ENCODE peak calls at places on chromosomes 6 and 20, in five cellular contexts. L is iPS DF 6.9, M is kidney tubule cell, Z is WERI-Rb-1, P is heart left ventricle. K is an unnamed sample.

GRCh38 chr20:44475694-44476560 is at the start of gene TTPAL:
- DNase-seq in M (peak; percentile 89), P (peak; percentile 88), Z (peak; percentile 83), L (peak; percentile 67), K (peak; percentile 86)

GRCh38 chr6:2244261-2245102 is 923 bp downstream of the GMDS start:
- DNase-seq in Z (no peak), P (no peak), L (no peak), M (peak; percentile 51), K (peak; percentile 7)

GRCh38 chr6:8237668-8238067 is 135.3 kb upstream of the EEF1E1 start:
- DNase-seq in P (no peak), Z (no peak), L (no peak), M (no peak), K (no peak)

GRCh38 chr6:2579241-2579761 is 171.4 kb downstream of the MYLK4 start:
- DNase-seq in L (no peak), P (peak; percentile 44), M (peak; percentile 24), Z (no peak), K (no peak)

GRCh38 chr6:22926613-22927348 is 357.4 kb downstream of the HDGFL1 start:
- DNase-seq in Z (peak; percentile 49), L (no peak), P (peak; percentile 32), M (no peak), K (no peak)

GRCh38 chr6:149484733-149485700 is at the start of gene ZC3H12D:
- DNase-seq in P (peak; percentile 35), M (peak; percentile 63), Z (no peak), L (no peak), K (peak; percentile 19)

GRCh38 chr6:63644668-63645326 is 9.2 kb downstream of the PHF3 start:
- DNase-seq in L (no peak), P (peak; percentile 10), M (peak; percentile 92), Z (no peak), K (peak; percentile 82)

GRCh38 chr6:32774428-32774827 is 11.1 kb upstream of the HLA-DQB2 start:
- DNase-seq in L (no peak), Z (no peak), M (no peak), P (no peak), K (no peak)

GRCh38 chr20:18276821-18277220 is 11.5 kb upstream of the ZNF133 start:
- DNase-seq in P (peak; percentile 49), M (peak; percentile 75), L (peak; percentile 79), Z (peak; percentile 78), K (peak; percentile 65)

GRCh38 chr6:129695373-129696027 is 14.5 kb downstream of the ARHGAP18 start:
- DNase-seq in P (no peak), L (no peak), M (no peak), Z (no peak), K (no peak)

GRCh38 chr20:47792021-47792618 is 6.8 kb upstream of the SULF2 start:
- DNase-seq in Z (no peak), P (peak; percentile 78), M (peak; percentile 81), L (no peak), K (peak; percentile 62)

GRCh38 chr20:33685328-33686007 is 717 bp downstream of the E2F1 start:
- DNase-seq in M (peak; percentile 36), Z (peak; percentile 51), P (no peak), L (no peak), K (peak; percentile 26)

GRCh38 chr6:4732691-4733315 is 43.4 kb upstream of the CDYL start:
- DNase-seq in L (no peak), P (peak; percentile 37), Z (no peak), M (peak; percentile 98), K (peak; percentile 86)

GRCh38 chr6:168456907-168457771 is 16.2 kb downstream of the SMOC2 start:
- DNase-seq in P (no peak), L (no peak), Z (no peak), M (no peak), K (no peak)

GRCh38 chr6:144912474-144912873 is 627.3 kb downstream of the UTRN start:
- DNase-seq in M (peak; percentile 81), P (no peak), Z (no peak), L (no peak), K (peak; percentile 57)

GRCh38 chr6:38687549-38687948 is 15.4 kb downstream of the GLO1 start:
- DNase-seq in L (no peak), Z (no peak), M (no peak), P (no peak), K (no peak)

GRCh38 chr6:92767101-92767500 is 652.3 kb downstream of the EPHA7 start:
- DNase-seq in M (no peak), P (no peak), Z (no peak), L (no peak), K (no peak)

K was measured in ACHN.